ENCODE peak calls at places on chromosomes 16 and 17, in nine cellular contexts. G, M, V, E, T, Z, O, I and W are unnamed samples.

GRCh38 chr17:2571523-2572303 is 21.7 kb upstream of the PAFAH1B1 start:
- DNase-seq in G (no peak), Z (no peak), I (no peak), E (no peak), V (no peak), M (no peak), O (no peak), T (no peak), W (no peak)

GRCh38 chr17:75925103-75925502 is 15.7 kb downstream of the FBF1 start:
- DNase-seq in M (no peak), O (no peak), I (no peak), V (no peak), G (no peak), T (no peak), Z (no peak), E (no peak), W (no peak)

GRCh38 chr17:35160354-35161201 is 13.0 kb downstream of the UNC45B start:
- DNase-seq in T (no peak), I (no peak), Z (no peak), O (no peak), V (no peak), M (no peak), E (no peak), G (no peak), W (no peak)

GRCh38 chr16:81571175-81571574 is 126.6 kb downstream of the CMIP start:
- DNase-seq in I (no peak), G (no peak), Z (no peak), E (no peak), O (no peak), M (no peak), T (no peak), V (no peak), W (no peak)

GRCh38 chr16:2500937-2501750 is 12.6 kb upstream of the ATP6V0C start:
- DNase-seq in T (peak; percentile 93), M (peak; percentile 89), V (peak; percentile 79), G (peak; percentile 87), I (peak; percentile 91), E (peak; percentile 93), O (peak; percentile 89), Z (peak; percentile 58), W (peak; percentile 95)

GRCh38 chr16:8912793-8913192 is 30.6 kb downstream of the LITAFD start:
- DNase-seq in T (no peak), M (no peak), O (no peak), G (no peak), V (no peak), Z (no peak), E (no peak), I (no peak), W (no peak)

GRCh38 chr16:50464325-50465290 is 83.6 kb upstream of the NKD1 start:
- DNase-seq in E (peak; percentile 54), O (no peak), V (no peak), M (no peak), I (peak; percentile 41), T (no peak), Z (no peak), G (no peak), W (peak; percentile 37)

GRCh38 chr17:72600934-72601333 is 480.1 kb downstream of the SOX9 start:
- DNase-seq in I (no peak), V (peak; percentile 54), G (no peak), M (no peak), O (no peak), T (no peak), Z (no peak), E (no peak), W (no peak)

GRCh38 chr16:69937465-69937951 is 13.6 kb upstream of the CLEC18A start:
- DNase-seq in Z (no peak), G (no peak), T (no peak), E (peak; percentile 34), M (peak; percentile 45), O (peak; percentile 33), I (peak; percentile 59), V (no peak), W (peak; percentile 77)

GRCh38 chr16:30368122-30368791 is 2.0 kb downstream of the TBC1D10B start:
- DNase-seq in T (no peak), Z (peak; percentile 64), E (no peak), G (no peak), V (peak; percentile 54), M (no peak), I (no peak), O (no peak), W (no peak)

GRCh38 chr17:83183951-83184506 is 104.6 kb downstream of the METRNL start:
- DNase-seq in V (no peak), M (no peak), E (no peak), I (no peak), O (no peak), Z (no peak), T (no peak), G (no peak), W (no peak)

GRCh38 chr16:75219838-75220237 is 1.1 kb downstream of the CTRB1 start:
- DNase-seq in I (no peak), O (no peak), E (no peak), Z (no peak), M (no peak), T (no peak), G (no peak), V (no peak), W (no peak)

GRCh38 chr17:76080207-76080933 is 1.4 kb downstream of the ZACN start:
- DNase-seq in T (no peak), E (peak; percentile 49), V (no peak), Z (no peak), M (peak; percentile 48), I (peak; percentile 61), G (no peak), O (no peak), W (peak; percentile 44)

GRCh38 chr16:70752381-70752780 is 48.6 kb downstream of the VAC14 start:
- DNase-seq in I (no peak), G (no peak), V (no peak), T (no peak), Z (no peak), M (no peak), O (no peak), E (no peak), W (no peak)

GRCh38 chr16:80948886-80949502 is 57.7 kb downstream of the CMC2 start:
- DNase-seq in V (peak; percentile 55), G (peak; percentile 58), T (peak; percentile 64), O (peak; percentile 61), E (peak; percentile 82), I (peak; percentile 91), M (peak; percentile 66), Z (no peak), W (peak; percentile 76)

GRCh38 chr17:64382184-64382583 is 8.5 kb downstream of the PECAM1 start:
- DNase-seq in I (no peak), V (no peak), E (no peak), M (no peak), G (no peak), O (no peak), Z (no peak), T (no peak), W (no peak)

GRCh38 chr17:61335845-61336655 is 63.6 kb upstream of the TBX2 start:
- DNase-seq in I (no peak), E (no peak), Z (no peak), T (no peak), G (no peak), M (no peak), V (peak; percentile 78), O (no peak), W (no peak)

GRCh38 chr16:15748654-15749053 is 98.6 kb downstream of the NDE1 start:
- DNase-seq in Z (no peak), V (no peak), M (no peak), T (no peak), G (no peak), E (no peak), O (no peak), I (no peak), W (no peak)

GRCh38 chr17:74782571-74782970 is 6.4 kb upstream of the NAT9 start:
- DNase-seq in T (no peak), I (no peak), O (no peak), G (no peak), V (no peak), M (no peak), Z (no peak), E (no peak), W (no peak)

GRCh38 chr17:74777884-74778490 is 1.8 kb upstream of the NAT9 start:
- DNase-seq in T (no peak), V (no peak), O (no peak), I (no peak), Z (no peak), M (no peak), E (no peak), G (no peak), W (no peak)

GRCh38 chr17:74778960-74779359 is 2.8 kb upstream of the NAT9 start:
- DNase-seq in E (no peak), V (peak; percentile 65), I (no peak), Z (no peak), M (no peak), G (no peak), T (no peak), O (no peak), W (no peak)

GRCh38 chr17:74779948-74780400 is 3.8 kb upstream of the NAT9 start:
- DNase-seq in I (no peak), E (no peak), G (peak; percentile 45), M (no peak), V (no peak), T (no peak), O (peak; percentile 85), Z (no peak), W (no peak)

GRCh38 chr17:74780443-74781238 is 4.5 kb upstream of the NAT9 start:
- DNase-seq in G (no peak), E (peak; percentile 58), M (no peak), V (no peak), T (peak; percentile 61), Z (no peak), I (peak; percentile 75), O (no peak), W (no peak)
- TF ChIP-seq CTCF in G (peak; percentile 38), E (no peak), M (no peak), V (peak; percentile 8), T (peak; percentile 80), Z (no peak), I (peak; percentile 78), O (peak; percentile 27), W (no peak)

GRCh38 chr16:23155445-23156049 is 6.3 kb upstream of the USP31 start:
- DNase-seq in G (no peak), V (peak; percentile 13), E (peak; percentile 26), M (no peak), I (peak; percentile 54), T (no peak), O (no peak), Z (no peak), W (peak; percentile 26)
- TF ChIP-seq CTCF in G (peak; percentile 52), V (peak; percentile 31), E (no peak), M (no peak), I (peak; percentile 73), T (peak; percentile 58), O (peak; percentile 25), Z (peak; percentile 32), W (no peak)

DNA sequence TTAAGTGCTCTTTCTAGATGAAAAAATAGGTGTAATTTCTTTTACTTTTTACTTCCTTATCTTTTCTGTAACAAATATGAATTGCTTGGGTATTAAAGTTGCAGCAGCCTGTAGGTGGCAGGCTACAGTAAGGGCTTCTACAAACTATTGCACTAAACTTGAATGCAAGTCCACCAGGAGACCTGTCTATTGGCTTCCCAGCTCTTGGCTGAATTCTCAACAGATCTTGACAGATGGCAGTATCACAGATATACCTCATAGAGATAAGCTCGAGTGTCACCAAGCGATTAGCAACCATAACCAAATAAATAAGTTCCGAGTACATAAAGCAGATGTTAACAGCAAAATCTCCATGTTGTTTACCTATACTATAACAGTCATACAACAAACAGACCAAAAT is 5.9 kb downstream of the BBS2 start:
- DNase-seq in M (no peak), G (no peak), E (no peak), V (peak; percentile 79), O (no peak), T (peak; percentile 37), Z (peak; percentile 57), I (peak; percentile 70), W (no peak)
- TF ChIP-seq CTCF in M (peak; percentile 29), G (peak; percentile 78), E (no peak), V (peak; percentile 75), O (peak; percentile 63), T (peak; percentile 76), Z (peak; percentile 75), I (peak; percentile 76), W (no peak)

GRCh38 chr16:14018848-14019247 is 52.3 kb upstream of the MRTFB start:
- DNase-seq in M (no peak), Z (no peak), T (no peak), I (peak; percentile 52), E (no peak), G (no peak), O (no peak), V (no peak), W (no peak)
- TF ChIP-seq CTCF in M (no peak), Z (no peak), T (no peak), I (peak; percentile 26), E (no peak), G (peak; percentile 12), O (no peak), V (no peak), W (no peak)